ENCODE peak calls at places on chromosomes 5 and 9, in seven cellular contexts. U, R, B, P, G, Q and L are unnamed samples. For H3K9me3, the result is how much of the 10 kb centered on the place peaks cover.

GRCh38 chr5:108171759-108172158 is 210.1 kb downstream of the FBXL17 start:
- DNase-seq in U (no peak), R (no peak), B (no peak), P (no peak), G (no peak), Q (no peak), L (no peak)

GRCh38 chr9:121596515-121596914 is 54.9 kb upstream of the DAB2IP start:
- DNase-seq in U (no peak), R (no peak), B (no peak), P (no peak), G (no peak), Q (no peak), L (no peak)

GRCh38 chr5:95768731-95769130 is 37.6 kb downstream of the RHOBTB3 start:
- DNase-seq in U (no peak), R (no peak), B (no peak), P (no peak), G (no peak), Q (no peak), L (no peak)

GRCh38 chr9:132168347-132168746 is 6.5 kb downstream of the NTNG2 start:
- DNase-seq in U (no peak), R (no peak), B (no peak), P (no peak), G (no peak), Q (no peak), L (no peak)

GRCh38 chr9:130960522-130961378 is 21.7 kb upstream of the FIBCD1 start:
- DNase-seq in U (no peak), R (no peak), B (no peak), P (no peak), G (no peak), Q (peak), L (no peak)

GRCh38 chr5:141637693-141638419 is 1.1 kb downstream of the RELL2 start:
- DNase-seq in U (no peak), R (peak), B (no peak), P (peak), G (peak), Q (peak), L (no peak)

GRCh38 chr9:122078557-122078956 is 14.6 kb downstream of the TTLL11 start:
- DNase-seq in U (no peak), R (no peak), B (no peak), P (no peak), G (no peak), Q (no peak), L (no peak)

GRCh38 chr5:149962040-149962439 is 1.5 kb downstream of the SLC26A2 start:
- DNase-seq in U (no peak), R (peak), B (no peak), P (peak), G (no peak), Q (peak), L (no peak)

GRCh38 chr5:103668281-103668680 is 105.7 kb upstream of the NUDT12 start:
- DNase-seq in U (no peak), R (peak), B (no peak), P (no peak), G (no peak), Q (no peak), L (no peak)

GRCh38 chr9:78559449-78559885 is 262.5 kb downstream of the PSAT1 start:
- DNase-seq in U (no peak), R (no peak), B (no peak), P (no peak), G (no peak), Q (no peak), L (no peak)

GRCh38 chr5:7886849-7887460 is 18.0 kb downstream of the MTRR start:
- DNase-seq in U (peak), R (peak), B (no peak), P (peak), G (no peak), Q (no peak), L (peak)

GRCh38 chr5:154039458-154039829 is 677 bp downstream of the MFAP3 start:
- DNase-seq in U (no peak), R (no peak), B (no peak), P (no peak), G (no peak), Q (no peak), L (no peak)

GRCh38 chr9:124812401-124813016 is 35.6 kb downstream of the OLFML2A start:
- DNase-seq in U (peak), R (no peak), B (no peak), P (peak), G (no peak), Q (peak), L (no peak)

GRCh38 chr5:135364416-135365262 is 34.4 kb downstream of the MACROH2A1 start:
- DNase-seq in U (no peak), R (peak), B (no peak), P (no peak), G (no peak), Q (no peak), L (no peak)

GRCh38 chr5:171166766-171167165 is 142.3 kb upstream of the TLX3 start:
- DNase-seq in U (no peak), R (no peak), B (no peak), P (no peak), G (no peak), Q (no peak), L (no peak)

GRCh38 chr5:14895301-14895700 is 23.7 kb upstream of the ANKH start:
- DNase-seq in U (no peak), R (no peak), B (no peak), P (no peak), G (no peak), Q (no peak), L (no peak)

GRCh38 chr5:76084496-76085285 is 1.5 kb downstream of the SV2C start:
- DNase-seq in U (no peak), R (no peak), B (no peak), P (no peak), G (peak), Q (peak), L (no peak)

GRCh38 chr9:131237931-131238401 is 38.3 kb downstream of the FAM78A start:
- DNase-seq in U (no peak), R (peak), B (peak), P (no peak), G (peak), Q (no peak), L (no peak)

GRCh38 chr5:143887901-143888648 is 76.1 kb downstream of the HMHB1 start:
- DNase-seq in U (no peak), R (peak), B (no peak), P (no peak), G (no peak), Q (no peak), L (no peak)

GRCh38 chr5:42912184-42912766 is 100.6 kb upstream of the SELENOP start:
- DNase-seq in U (peak), R (peak), B (no peak), P (peak), G (no peak), Q (no peak), L (peak)

GRCh38 chr5:72152506-72152905 is 45.2 kb downstream of the MAP1B start:
- DNase-seq in U (no peak), R (no peak), B (no peak), P (no peak), G (no peak), Q (no peak), L (no peak)

GRCh38 chr9:136157477-136158265 is 39.0 kb upstream of the TMEM250 start:
- DNase-seq in U (no peak), R (peak), B (no peak), P (no peak), G (no peak), Q (no peak), L (no peak)

GRCh38 chr5:7094626-7095025 is 301.3 kb upstream of the ADCY2 start:
- DNase-seq in U (no peak), R (no peak), B (no peak), P (peak), G (peak), Q (peak), L (no peak)

GRCh38 chr9:84121991-84122523 is 141.5 kb downstream of the RMI1 start:
- DNase-seq in U (no peak), R (peak), B (no peak), P (no peak), G (no peak), Q (no peak), L (no peak)

DNA sequence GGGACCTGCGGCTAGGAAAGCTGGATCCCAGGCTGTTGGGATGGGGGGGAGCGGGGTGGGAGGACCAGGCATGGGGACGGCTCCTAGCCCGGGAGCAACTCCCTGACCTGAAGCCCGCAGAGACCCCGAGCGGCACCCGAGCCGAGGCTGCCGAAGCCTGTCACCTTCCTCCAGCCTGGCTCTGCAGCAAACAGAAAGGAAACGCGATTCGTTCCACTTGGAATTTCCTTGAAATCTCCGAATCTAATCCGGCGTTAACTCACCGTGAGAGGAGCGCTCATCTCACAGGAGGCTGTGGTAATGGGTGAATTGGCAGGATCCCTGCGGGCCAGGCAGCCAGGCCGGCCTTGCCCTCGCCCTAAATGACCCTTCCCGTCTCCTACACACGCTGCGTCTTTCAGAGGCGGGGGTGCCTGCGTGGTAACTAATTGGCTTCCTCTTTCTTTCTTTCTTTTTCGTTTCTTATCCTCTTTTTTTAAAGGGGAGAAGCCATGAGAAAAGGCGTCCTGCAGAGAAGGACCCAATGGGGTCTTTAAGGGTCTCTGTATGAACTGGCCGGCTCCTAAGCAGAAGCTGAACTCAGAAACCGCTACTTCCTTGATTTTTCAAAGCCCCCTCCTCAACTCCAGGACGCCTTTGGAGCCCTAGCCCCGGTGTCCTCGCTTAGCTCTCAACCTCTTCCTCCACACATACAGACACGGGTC is 8.5 kb downstream of the PAX5 start:
- DNase-seq in U (no peak), R (no peak), B (no peak), P (no peak), G (no peak), Q (no peak), L (no peak)
- TF ChIP-seq EZH2 in U (no peak), R (peak), B (no peak), P (no peak), G (peak), Q (no peak), L (no peak)

GRCh38 chr5:420632-421286 is 22.2 kb upstream of the EXOC3 start:
- DNase-seq in U (no peak), R (no peak), B (no peak), P (no peak), G (no peak), Q (no peak), L (no peak)
- TF ChIP-seq POLR2AphosphoS5 in U (no peak), R (no peak), B (no peak), P (no peak), G (no peak), Q (no peak), L (no peak)

GRCh38 chr9:92278117-92278516 is 15.4 kb downstream of the IARS1 start:
- DNase-seq in U (no peak), R (no peak), B (no peak), P (no peak), G (no peak), Q (no peak), L (no peak)

GRCh38 chr9:92275541-92275940 is 18.0 kb downstream of the IARS1 start:
- DNase-seq in U (no peak), R (no peak), B (no peak), P (no peak), G (no peak), Q (no peak), L (no peak)

GRCh38 chr9:92276223-92277007 is 17.1 kb downstream of the IARS1 start:
- DNase-seq in U (no peak), R (no peak), B (no peak), P (no peak), G (no peak), Q (no peak), L (no peak)

DNA sequence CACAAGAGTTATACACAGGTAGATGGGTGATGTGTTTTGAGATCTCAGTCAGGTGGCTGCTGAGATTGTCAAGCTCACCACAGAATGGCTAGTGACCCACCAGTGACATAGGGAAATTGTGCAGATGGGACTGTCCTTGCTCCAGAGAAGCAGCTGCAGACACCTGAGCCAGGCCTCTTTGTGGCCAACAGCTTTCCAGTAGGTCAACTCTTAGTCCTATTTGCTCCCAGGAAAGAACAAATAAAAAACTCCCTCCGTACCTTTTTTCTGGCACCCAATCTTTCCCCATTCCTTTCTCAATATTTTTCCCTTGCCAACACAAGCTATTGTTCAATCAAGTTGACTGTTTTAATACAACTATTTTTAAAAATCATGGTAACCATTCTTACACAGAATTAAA is 14.2 kb downstream of the IARS1 start:
- DNase-seq in U (no peak), R (no peak), B (no peak), P (no peak), G (no peak), Q (no peak), L (no peak)
- H3K9me3 ChIP-seq in U (under half), R (under half), B (under half), P (under half), G (under half), Q (under half), L (under half)

DNA sequence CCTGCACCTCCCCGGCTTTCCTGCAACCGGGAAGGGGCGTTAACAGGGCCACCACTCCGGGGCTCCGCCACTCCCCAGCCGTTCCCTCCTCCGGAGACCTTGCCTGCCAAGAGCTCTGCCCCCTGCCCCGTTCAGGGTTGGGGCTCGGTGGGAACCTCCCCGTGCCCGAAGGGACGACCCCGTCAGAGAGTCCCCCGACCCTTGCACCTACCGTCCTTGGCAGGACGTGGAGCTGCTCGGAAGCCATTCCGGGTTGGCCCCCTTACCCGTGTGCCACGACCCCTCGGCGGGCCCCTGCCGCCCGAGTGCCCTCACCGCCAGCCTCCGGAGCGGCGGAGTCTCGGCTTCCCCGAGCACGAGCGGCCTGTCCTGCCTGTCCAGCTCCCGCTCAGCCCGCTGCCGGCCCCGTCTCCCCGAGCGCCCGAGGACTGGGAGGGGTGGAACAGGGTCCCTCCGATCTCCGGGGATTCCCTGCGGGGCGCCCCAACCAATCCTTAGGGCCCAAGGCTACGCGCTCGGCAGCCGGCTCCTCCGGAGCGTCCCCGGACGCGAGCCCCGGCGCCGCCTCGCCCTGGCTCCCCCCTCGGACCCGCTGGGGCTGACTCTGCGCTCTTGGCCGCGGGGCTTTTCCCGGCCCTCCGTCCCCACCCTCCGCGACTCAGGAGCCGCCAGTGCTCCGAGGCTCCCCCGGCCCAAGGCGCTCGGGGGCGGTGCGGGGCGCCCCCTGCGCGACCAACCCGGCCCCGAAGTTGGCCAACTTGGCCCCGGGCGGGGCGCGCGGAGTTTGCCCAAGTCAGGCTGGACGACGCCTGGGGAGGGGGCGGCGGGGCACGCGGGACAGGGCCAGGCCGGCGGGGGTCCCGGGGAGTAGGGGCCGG is 721 bp downstream of the ADAMTS2 start:
- DNase-seq in U (no peak), R (no peak), B (no peak), P (no peak), G (peak), Q (peak), L (no peak)
- TF ChIP-seq EZH2 in U (no peak), R (peak), B (no peak), P (peak), G (peak), Q (no peak), L (no peak)

GRCh38 chr5:136425914-136426313 is 60.6 kb upstream of the TRPC7 start:
- DNase-seq in U (no peak), R (no peak), B (no peak), P (no peak), G (no peak), Q (no peak), L (no peak)
- TF ChIP-seq POLR2AphosphoS5 in U (no peak), R (no peak), B (no peak), P (no peak), G (no peak), Q (no peak), L (no peak)

GRCh38 chr9:40914772-40915659 is 213.5 kb downstream of the FOXD4L6 start:
- DNase-seq in U (no peak), R (no peak), B (no peak), P (no peak), G (no peak), Q (no peak), L (no peak)

GRCh38 chr9:40913096-40913719 is 215.3 kb downstream of the FOXD4L6 start:
- DNase-seq in U (no peak), R (no peak), B (no peak), P (no peak), G (no peak), Q (no peak), L (no peak)

GRCh38 chr9:40913928-40914673 is 214.4 kb downstream of the FOXD4L6 start:
- DNase-seq in U (no peak), R (no peak), B (no peak), P (no peak), G (peak), Q (no peak), L (no peak)

GRCh38 chr9:40909821-40910220 is 218.7 kb downstream of the FOXD4L6 start:
- DNase-seq in U (no peak), R (no peak), B (no peak), P (no peak), G (peak), Q (no peak), L (no peak)

GRCh38 chr9:40911647-40912046 is 216.8 kb downstream of the FOXD4L6 start:
- DNase-seq in U (no peak), R (no peak), B (no peak), P (no peak), G (peak), Q (no peak), L (no peak)
- H3K9me3 ChIP-seq in U (under half), R (under half), B (under half), P (half or more), G (half or more), Q (under half), L (under half)

GRCh38 chr5:93577807-93578178 is 3.2 kb downstream of the NR2F1-AS1 start:
- DNase-seq in U (no peak), R (no peak), B (no peak), P (no peak), G (no peak), Q (no peak), L (no peak)
- TF ChIP-seq EZH2 in U (no peak), R (no peak), B (no peak), P (no peak), G (no peak), Q (no peak), L (no peak)

DNA sequence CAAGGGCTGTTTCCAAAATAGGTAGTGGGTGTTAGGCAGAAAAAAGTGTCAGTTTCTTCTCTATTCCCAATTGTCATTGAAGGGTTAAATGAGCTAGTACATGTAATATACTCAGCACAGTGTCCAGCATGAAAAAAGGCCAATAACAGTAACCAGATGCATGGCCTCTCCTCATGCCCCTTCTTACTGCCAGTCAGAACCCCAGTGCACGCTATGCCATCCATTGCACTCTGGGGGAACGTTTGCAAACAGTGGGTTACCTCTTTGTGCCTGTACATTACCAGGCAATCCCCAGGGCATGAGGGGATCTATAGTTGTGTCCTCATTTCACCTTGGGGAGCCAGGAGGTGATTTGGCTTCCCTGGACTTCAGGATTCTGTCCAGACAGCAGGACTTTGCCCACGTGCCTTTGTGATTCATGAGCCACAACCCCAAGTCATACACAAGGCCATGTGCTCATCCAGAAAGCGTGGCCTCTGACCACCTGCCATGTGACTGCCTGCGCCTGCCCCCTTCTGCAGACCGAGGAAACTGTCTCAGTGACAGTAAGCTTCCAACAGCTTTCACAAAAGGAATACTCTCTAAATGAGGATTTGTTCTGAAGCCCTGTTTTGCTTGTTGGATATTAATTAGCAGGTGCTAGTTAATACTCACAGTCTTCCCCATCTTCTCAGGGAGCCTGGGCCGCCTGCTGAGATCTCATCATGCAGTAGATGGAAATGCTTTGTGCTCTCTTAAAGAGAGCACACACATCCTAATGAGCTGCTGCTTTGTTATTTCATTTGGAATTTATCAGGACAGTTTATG is 36.8 kb upstream of the ANGPTL2 start:
- DNase-seq in U (peak), R (no peak), B (no peak), P (peak), G (peak), Q (no peak), L (no peak)
- TF ChIP-seq POLR2AphosphoS5 in U (peak), R (no peak), B (no peak), P (no peak), G (no peak), Q (no peak), L (no peak)